ENCODE peak calls at places on chromosome 2, in eight cellular contexts. Y is GM23248; O is HCT116; K is tibial artery; E is CD4-positive, alpha-beta memory T cell; B is H9; J is stomach; V is esophagus squamous epithelium. P is an unnamed sample.

GRCh38 chr2:237498341-237498740 is 11.3 kb downstream of the MLPH start:
- DNase-seq in Y (peak; percentile 73), O (no peak), K (no peak), E (no peak), B (no peak), J (no peak), V (no peak), P (no peak)

GRCh38 chr2:85750509-85751299 is 3.1 kb upstream of the ATOH8 start:
- DNase-seq in Y (peak; percentile 76), O (peak; percentile 47), K (peak; percentile 90), E (peak; percentile 46), B (peak; percentile 76), J (peak; percentile 81), V (peak; percentile 30), P (no peak)

GRCh38 chr2:223538920-223539440 is 63.2 kb downstream of the SCG2 start:
- DNase-seq in Y (no peak), O (no peak), K (no peak), E (no peak), B (no peak), J (no peak), V (no peak), P (no peak)

GRCh38 chr2:25237764-25238163 is 69.4 kb upstream of the POMC start:
- DNase-seq in Y (no peak), O (no peak), K (no peak), E (no peak), B (no peak), J (no peak), V (no peak), P (no peak)

GRCh38 chr2:88590998-88591613 is 36.2 kb downstream of the EIF2AK3 start:
- DNase-seq in Y (peak; percentile 79), O (peak; percentile 41), K (no peak), E (peak; percentile 42), B (peak; percentile 40), J (no peak), V (no peak), P (peak; percentile 46)

GRCh38 chr2:10761591-10761990 is 40.2 kb downstream of the ATP6V1C2 start:
- DNase-seq in Y (no peak), O (no peak), K (no peak), E (no peak), B (no peak), J (no peak), V (no peak), P (no peak)

GRCh38 chr2:226885769-226886435 is 50.0 kb downstream of the RHBDD1 start:
- DNase-seq in Y (peak; percentile 65), O (no peak), K (no peak), E (no peak), B (no peak), J (no peak), V (no peak), P (no peak)

GRCh38 chr2:206585335-206585734 is 57.0 kb upstream of the FAM237A start:
- DNase-seq in Y (no peak), O (no peak), K (no peak), E (no peak), B (no peak), J (no peak), V (no peak), P (no peak)

GRCh38 chr2:9753665-9754531 is 89.4 kb upstream of the TAF1B start:
- DNase-seq in Y (no peak), O (no peak), K (no peak), E (peak; percentile 52), B (no peak), J (peak; percentile 70), V (no peak), P (no peak)

GRCh38 chr2:241558532-241559488 is at the start of gene BOK:
- DNase-seq in Y (peak; percentile 89), O (peak; percentile 72), K (no peak), E (no peak), B (peak; percentile 87), J (peak; percentile 73), V (no peak), P (no peak)

GRCh38 chr2:150125708-150126107 is 361.8 kb downstream of the RND3 start:
- DNase-seq in Y (peak; percentile 97), O (no peak), K (no peak), E (no peak), B (no peak), J (no peak), V (no peak), P (no peak)

GRCh38 chr2:20425371-20425881 is 21.4 kb upstream of the RHOB start:
- DNase-seq in Y (peak; percentile 83), O (no peak), K (peak; percentile 20), E (no peak), B (no peak), J (no peak), V (no peak), P (no peak)
- H3K27ac ChIP-seq in Y (peak overlapping the region; percentile 86), O (no peak overlapping the region), K (no peak overlapping the region), E (no peak overlapping the region), B (no peak overlapping the region), J (peak overlapping the region; percentile 87), V (peak overlapping the region; percentile 69), P (no peak overlapping the region)

DNA sequence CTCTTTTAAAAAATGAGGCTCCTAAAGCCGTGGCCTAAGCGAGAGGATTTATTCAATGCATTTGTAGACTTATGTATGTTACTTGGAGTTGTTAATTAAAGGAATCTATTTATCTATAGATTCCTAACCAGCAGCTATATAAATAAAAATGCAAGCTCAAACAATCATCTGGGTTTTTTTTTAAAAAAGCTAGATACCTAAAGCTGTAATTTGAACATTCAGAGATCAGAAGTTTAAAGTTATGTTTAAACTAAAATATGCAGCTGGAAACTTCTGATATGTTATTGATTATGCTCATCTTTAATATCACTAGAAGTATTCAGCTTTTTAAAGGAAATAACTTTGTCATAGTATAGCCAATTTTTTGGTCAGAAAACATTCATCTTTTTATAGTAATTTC is 1.0 kb downstream of the MEIS1 start:
- DNase-seq in Y (no peak), O (no peak), K (no peak), E (no peak), B (no peak), J (no peak), V (no peak), P (no peak)
- H3K4me1 ChIP-seq in Y (peaks cover 3% of the 10 kb centered on the region), O (no peaks in the 10 kb centered on the region), K (peaks cover 5% of the 10 kb centered on the region), E (peaks cover 18% of the 10 kb centered on the region), B (no peaks in the 10 kb centered on the region), J (peaks cover 25% of the 10 kb centered on the region), V (peaks cover 18% of the 10 kb centered on the region), P (peaks cover 28% of the 10 kb centered on the region)

GRCh38 chr2:197079414-197079813 is 152.9 kb upstream of the PGAP1 start:
- DNase-seq in Y (peak; percentile 40), O (no peak), K (no peak), E (no peak), B (no peak), J (no peak), V (no peak), P (no peak)
- H3K27ac ChIP-seq in Y (no peak overlapping the region), O (no peak overlapping the region), K (peak overlapping the region; percentile 61), E (no peak overlapping the region), B (no peak overlapping the region), J (no peak overlapping the region), V (no peak overlapping the region), P (no peak overlapping the region)

GRCh38 chr2:160697817-160698216 is 204.2 kb upstream of the RBMS1 start:
- DNase-seq in Y (no peak), O (no peak), K (no peak), E (no peak), B (no peak), J (no peak), V (no peak), P (no peak)

GRCh38 chr2:160701822-160702221 is 208.2 kb upstream of the RBMS1 start:
- DNase-seq in Y (no peak), O (no peak), K (no peak), E (no peak), B (no peak), J (no peak), V (no peak), P (no peak)

GRCh38 chr2:160700415-160700814 is 206.8 kb upstream of the RBMS1 start:
- DNase-seq in Y (no peak), O (no peak), K (no peak), E (no peak), B (no peak), J (no peak), V (no peak), P (no peak)

GRCh38 chr2:160703648-160704585 is 210.3 kb upstream of the RBMS1 start:
- DNase-seq in Y (no peak), O (no peak), K (no peak), E (peak; percentile 15), B (peak; percentile 46), J (no peak), V (peak; percentile 1), P (no peak)

DNA sequence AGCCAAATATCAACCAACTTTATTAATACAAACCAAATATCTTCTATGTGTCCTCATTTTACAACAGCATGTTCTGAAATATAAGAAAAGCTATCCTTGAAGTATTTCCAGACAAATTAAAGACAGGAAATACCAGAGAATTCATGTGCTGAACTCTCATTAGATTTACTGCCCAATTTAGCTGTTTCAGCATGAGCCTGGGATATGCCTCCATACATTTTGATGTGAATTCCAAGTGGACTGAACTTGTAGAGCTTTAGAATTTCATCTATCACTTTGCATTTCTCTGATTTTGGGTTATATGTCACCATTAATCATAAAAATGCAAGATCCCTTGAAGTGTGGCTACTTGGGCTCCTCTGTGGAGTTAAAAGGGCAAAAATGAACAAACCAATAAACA is 206.4 kb upstream of the RBMS1 start:
- DNase-seq in Y (peak; percentile 18), O (no peak), K (no peak), E (no peak), B (no peak), J (no peak), V (no peak), P (no peak)
- H3K4me1 ChIP-seq in Y (peaks cover 22% of the 10 kb centered on the region), O (no peaks in the 10 kb centered on the region), K (no peaks in the 10 kb centered on the region), E (peaks cover 10% of the 10 kb centered on the region), B (peaks cover 2% of the 10 kb centered on the region), J (no peaks in the 10 kb centered on the region), V (peaks cover 18% of the 10 kb centered on the region), P (no peaks in the 10 kb centered on the region)

DNA sequence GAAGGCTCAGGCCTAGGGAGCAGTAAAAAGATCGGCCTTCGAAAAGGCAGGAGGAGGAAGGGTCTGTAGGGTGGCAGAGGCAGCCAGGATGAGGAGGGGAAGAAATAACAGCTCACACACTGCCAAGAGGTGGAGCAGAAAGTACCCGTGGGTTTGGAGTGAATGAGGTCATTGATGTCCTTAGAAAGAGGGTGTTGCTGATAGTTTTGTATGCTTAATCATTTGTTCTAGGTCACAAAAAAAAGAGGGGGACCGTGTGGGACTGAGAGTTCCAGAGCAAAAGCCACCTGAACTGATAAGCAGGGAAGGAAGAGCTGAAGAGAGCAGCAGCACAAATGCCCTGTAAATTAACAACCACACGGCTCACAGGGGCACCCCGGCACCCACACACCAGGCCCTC is 140.4 kb downstream of the FAM161A start:
- DNase-seq in Y (no peak), O (no peak), K (no peak), E (no peak), B (no peak), J (no peak), V (no peak), P (no peak)
- H3K27ac ChIP-seq in Y (no peak overlapping the region), O (no peak overlapping the region), K (no peak overlapping the region), E (no peak overlapping the region), B (no peak overlapping the region), J (no peak overlapping the region), V (no peak overlapping the region), P (no peak overlapping the region)

GRCh38 chr2:174593574-174594203 is 3.9 kb downstream of the WIPF1 start:
- DNase-seq in Y (peak; percentile 84), O (no peak), K (no peak), E (peak; percentile 86), B (no peak), J (no peak), V (no peak), P (peak; percentile 89)
- H3K4me1 ChIP-seq in Y (peaks cover 68% of the 10 kb centered on the region), O (no peaks in the 10 kb centered on the region), K (peaks cover 44% of the 10 kb centered on the region), E (peaks cover 63% of the 10 kb centered on the region), B (peaks cover 3% of the 10 kb centered on the region), J (peaks cover 39% of the 10 kb centered on the region), V (peaks cover 77% of the 10 kb centered on the region), P (peaks cover 72% of the 10 kb centered on the region)

GRCh38 chr2:218407717-218408116 is 8.0 kb downstream of the CTDSP1 start:
- DNase-seq in Y (no peak), O (no peak), K (no peak), E (no peak), B (peak; percentile 32), J (no peak), V (no peak), P (no peak)
- H3K27ac ChIP-seq in Y (no peak overlapping the region), O (no peak overlapping the region), K (peak overlapping the region; percentile 80), E (no peak overlapping the region), B (no peak overlapping the region), J (peak overlapping the region; percentile 90), V (peak overlapping the region; percentile 95), P (no peak overlapping the region)